ENCODE peak calls at places on chromosomes 13 and 19, in six cellular contexts. O is AG04450, D is caudate nucleus, C is coronary artery, R is hepatic stellate cell, Y is tibial nerve. G is an unnamed sample.

GRCh38 chr13:79895416-79895815 is 414.5 kb downstream of the NDFIP2 start:
- DNase-seq in Y (no peak), C (no peak), O (no peak), D (no peak), R (no peak), G (no peak)

GRCh38 chr13:114049026-114049425 is 75.2 kb upstream of the C13orf46 start:
- DNase-seq in C (no peak), O (no peak), R (no peak), D (no peak), Y (no peak), G (no peak)

GRCh38 chr13:97911311-97912138 is 42.0 kb upstream of the IPO5 start:
- DNase-seq in D (no peak), O (no peak), C (no peak), R (no peak), Y (no peak), G (no peak)

GRCh38 chr19:41161903-41162302 is 31.1 kb upstream of the CYP2S1 start:
- DNase-seq in D (no peak), R (no peak), C (no peak), O (no peak), Y (no peak), G (no peak)

GRCh38 chr13:41588899-41589298 is 131.5 kb downstream of the RGCC start:
- DNase-seq in R (peak), O (peak), C (no peak), Y (no peak), D (no peak), G (peak)

GRCh38 chr13:35855531-35856019 is 275.6 kb downstream of the DCLK1 start:
- DNase-seq in C (no peak), D (peak), Y (no peak), O (no peak), R (no peak), G (no peak)

GRCh38 chr13:20160346-20161274 is at the start of gene GJA3:
- DNase-seq in C (no peak), Y (no peak), O (no peak), D (peak), R (peak), G (no peak)

GRCh38 chr13:34513526-34513925 is 428.5 kb upstream of the NBEA start:
- DNase-seq in D (no peak), Y (no peak), O (no peak), C (no peak), R (no peak), G (no peak)

GRCh38 chr19:6034512-6034911 is 56.6 kb upstream of the RANBP3 start:
- DNase-seq in Y (no peak), O (no peak), D (no peak), R (no peak), C (peak), G (no peak)

GRCh38 chr13:77518266-77518665 is 17.2 kb upstream of the SCEL start:
- DNase-seq in Y (no peak), O (no peak), C (no peak), D (no peak), R (no peak), G (no peak)

GRCh38 chr19:35224681-35225604 is 3.6 kb downstream of the FAM187B start:
- DNase-seq in D (no peak), C (no peak), Y (no peak), R (no peak), O (no peak), G (no peak)

GRCh38 chr13:28423010-28423409 is 71.9 kb downstream of the FLT1 start:
- DNase-seq in D (peak), O (no peak), C (no peak), R (no peak), Y (peak), G (no peak)

GRCh38 chr13:46743191-46743590 is 53.8 kb downstream of the ESD start:
- DNase-seq in Y (no peak), R (peak), C (no peak), O (no peak), D (no peak), G (no peak)

GRCh38 chr19:50548191-50549058 is 19.8 kb downstream of the LRRC4B start:
- DNase-seq in O (no peak), C (no peak), Y (no peak), D (peak), R (no peak), G (no peak)

GRCh38 chr13:78589206-78589605 is 14.1 kb downstream of the POU4F1 start:
- DNase-seq in D (no peak), C (no peak), O (no peak), Y (no peak), R (no peak), G (no peak)

GRCh38 chr13:27374650-27375049 is 49.8 kb upstream of the GTF3A start:
- DNase-seq in C (no peak), O (peak), R (peak), D (no peak), Y (peak), G (peak)

GRCh38 chr19:39448271-39448670 is 2.9 kb downstream of the SUPT5H start:
- DNase-seq in D (no peak), R (peak), O (no peak), Y (no peak), C (no peak), G (no peak)

GRCh38 chr13:20728579-20729300 is 25.2 kb downstream of the IL17D start:
- DNase-seq in R (no peak), Y (no peak), O (no peak), C (no peak), D (no peak), G (no peak)

GRCh38 chr19:14974488-14974887 is 5.2 kb downstream of the SLC1A6 start:
- DNase-seq in C (no peak), D (no peak), R (no peak), O (no peak), Y (no peak), G (no peak)

GRCh38 chr13:111282425-111282824 is 38.0 kb upstream of the TEX29 start:
- DNase-seq in O (no peak), R (no peak), Y (no peak), C (no peak), D (no peak), G (no peak)

GRCh38 chr13:22926176-22927007 is 254.4 kb upstream of the SGCG start:
- DNase-seq in O (no peak), D (no peak), Y (peak), C (no peak), R (no peak), G (no peak)

GRCh38 chr19:42140125-42140754 is 8.0 kb upstream of the POU2F2 start:
- DNase-seq in O (no peak), C (no peak), Y (no peak), D (no peak), R (peak), G (no peak)

GRCh38 chr19:34804115-34804514 is 31.1 kb upstream of the ZNF599 start:
- DNase-seq in Y (no peak), C (no peak), O (no peak), D (no peak), R (no peak), G (no peak)

GRCh38 chr13:33167521-33167920 is 118.0 kb downstream of the STARD13 start:
- DNase-seq in Y (no peak), R (no peak), O (no peak), C (no peak), D (no peak), G (no peak)

GRCh38 chr13:37806666-37807065 is 62.9 kb downstream of the TRPC4 start:
- DNase-seq in Y (no peak), O (no peak), C (no peak), R (no peak), D (no peak), G (no peak)

GRCh38 chr19:48717059-48717395 is 2.5 kb downstream of the MAMSTR start:
- DNase-seq in D (no peak), O (no peak), C (no peak), Y (no peak), R (no peak), G (no peak)

GRCh38 chr13:41562083-41562482 is 104.7 kb downstream of the RGCC start:
- DNase-seq in Y (peak), R (peak), C (no peak), D (peak), O (peak), G (peak)

GRCh38 chr13:51235756-51236564 is 13.8 kb downstream of the FAM124A start:
- DNase-seq in R (no peak), O (no peak), D (no peak), C (no peak), Y (no peak), G (no peak)

GRCh38 chr13:26062853-26063444 is 11.1 kb upstream of the SHISA2 start:
- DNase-seq in R (peak), C (no peak), O (no peak), Y (no peak), D (peak), G (peak)

GRCh38 chr13:113765241-113765910 is 6.3 kb downstream of the TMEM255B start:
- DNase-seq in C (no peak), O (no peak), D (no peak), Y (no peak), R (no peak), G (no peak)

GRCh38 chr13:87035538-87035937 is 635.6 kb upstream of the SLITRK5 start:
- DNase-seq in R (no peak), Y (no peak), D (no peak), C (no peak), O (no peak), G (no peak)

GRCh38 chr19:12669272-12670158 is 2.9 kb downstream of the WDR83 start:
- DNase-seq in R (peak), Y (peak), D (peak), O (peak), C (peak), G (peak)

GRCh38 chr13:104310861-104311260 is 1244.6 kb upstream of the SLC10A2 start:
- DNase-seq in C (no peak), R (no peak), Y (no peak), D (no peak), O (no peak), G (no peak)

GRCh38 chr19:32177686-32178085 is 167.7 kb upstream of the ZNF507 start:
- DNase-seq in C (no peak), D (no peak), R (no peak), O (no peak), Y (no peak), G (no peak)